ENCODE peak calls at places on chromosomes 6 and 20, in four cellular contexts. Z is H1, L is mesendoderm, N is trophoblast cell. P is an unnamed sample.

GRCh38 chr6:1396952-1397868 is 7.8 kb downstream of the FOXF2 start:
- DNase-seq in Z (peak), L (peak), N (peak), P (peak)

GRCh38 chr6:26351544-26351953 is 13.4 kb upstream of the BTN3A2 start:
- DNase-seq in Z (no peak), L (no peak), N (peak), P (no peak)

GRCh38 chr6:166713608-166714510 is 86.8 kb upstream of the RPS6KA2 start:
- DNase-seq in Z (no peak), L (no peak), N (no peak), P (no peak)

GRCh38 chr6:106370639-106371038 is 10.1 kb downstream of the CRYBG1 start:
- DNase-seq in Z (no peak), L (no peak), N (no peak), P (no peak)

GRCh38 chr6:44056392-44057237 is 70.6 kb downstream of the MRPL14 start:
- DNase-seq in Z (no peak), L (no peak), N (no peak), P (no peak)

GRCh38 chr6:87483929-87484328 is 11.2 kb downstream of the SLC35A1 start:
- DNase-seq in Z (peak), L (peak), N (peak), P (peak)

GRCh38 chr6:169936355-169936975 is 185.0 kb downstream of the ERMARD start:
- DNase-seq in Z (no peak), L (no peak), N (no peak), P (no peak)

GRCh38 chr6:102300350-102300749 is 906.8 kb downstream of the GRIK2 start:
- DNase-seq in Z (no peak), L (no peak), N (no peak), P (no peak)

GRCh38 chr6:31585531-31585930 is 546 bp upstream of the LST1 start:
- DNase-seq in Z (no peak), L (peak), N (no peak), P (no peak)

GRCh38 chr20:58328836-58329235 is 19.3 kb downstream of the RAB22A start:
- DNase-seq in Z (no peak), L (peak), N (peak), P (no peak)

DNA sequence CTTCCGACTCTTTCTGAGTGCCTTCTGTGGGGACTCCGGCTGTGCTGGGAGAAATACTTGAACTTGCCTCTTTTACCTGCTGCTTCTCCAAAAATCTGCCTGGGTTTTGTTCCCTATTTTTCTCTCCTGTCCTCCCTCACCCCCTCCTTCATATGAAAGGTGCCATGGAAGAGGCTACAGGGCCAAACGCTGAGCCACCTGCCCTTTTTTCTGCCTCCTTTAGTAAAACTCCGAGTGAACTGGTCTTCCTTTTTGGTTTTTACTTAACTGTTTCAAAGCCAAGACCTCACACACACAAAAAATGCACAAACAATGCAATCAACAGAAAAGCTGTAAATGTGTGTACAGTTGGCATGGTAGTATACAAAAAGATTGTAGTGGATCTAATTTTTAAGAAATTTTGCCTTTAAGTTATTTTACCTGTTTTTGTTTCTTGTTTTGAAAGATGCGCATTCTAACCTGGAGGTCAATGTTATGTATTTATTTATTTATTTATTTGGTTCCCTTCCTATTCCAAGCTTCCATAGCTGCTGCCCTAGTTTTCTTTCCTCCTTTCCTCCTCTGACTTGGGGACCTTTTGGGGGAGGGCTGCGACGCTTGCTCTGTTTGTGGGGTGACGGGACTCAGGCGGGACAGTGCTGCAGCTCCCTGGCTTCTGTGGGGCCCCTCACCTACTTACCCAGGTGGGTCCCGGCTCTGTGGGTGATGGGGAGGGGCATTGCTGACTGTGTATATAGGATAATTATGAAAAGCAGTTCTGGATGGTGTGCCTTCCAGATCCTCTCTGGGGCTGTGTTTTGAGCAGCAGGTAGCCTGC is 4.8 kb downstream of the PIM1 start:
- DNase-seq in Z (no peak), L (no peak), N (no peak), P (no peak)
- H3K27ac ChIP-seq in Z (no peak), L (peak), N (no peak), P (no peak)

DNA sequence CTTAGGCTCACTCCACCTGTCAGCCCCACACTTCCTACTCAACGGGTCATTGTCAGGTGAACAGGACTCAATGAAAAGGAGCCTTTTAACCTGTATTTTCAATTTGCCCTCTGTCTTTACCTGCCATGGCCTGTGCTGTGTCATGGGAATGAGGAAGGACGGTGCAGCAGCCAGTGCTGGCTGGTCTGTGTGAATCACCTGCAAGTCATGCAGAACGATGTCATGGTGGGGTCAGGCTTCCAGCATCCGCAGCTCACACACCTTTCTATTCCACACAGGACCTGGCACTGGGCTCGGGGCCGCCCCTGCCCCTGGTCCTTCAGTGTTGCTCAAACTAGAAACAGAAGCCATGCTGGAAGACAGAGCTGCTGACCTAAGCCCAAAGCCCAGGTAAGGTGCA is 188.7 kb upstream of the GMDS start:
- DNase-seq in Z (no peak), L (peak), N (peak), P (no peak)
- H2BK5ac ChIP-seq in Z (peak), L (no peak), N (no peak), P (peak)

GRCh38 chr20:3409417-3409816 is 1.9 kb upstream of the DNAAF9 start:
- DNase-seq in Z (no peak), L (no peak), N (no peak), P (no peak)

GRCh38 chr20:3406481-3407425 is 716 bp downstream of the DNAAF9 start:
- DNase-seq in Z (peak), L (peak), N (no peak), P (peak)

GRCh38 chr20:3408251-3408637 is 775 bp upstream of the DNAAF9 start:
- DNase-seq in Z (no peak), L (no peak), N (no peak), P (no peak)

GRCh38 chr20:3405696-3406358 is 1.6 kb downstream of the DNAAF9 start:
- DNase-seq in Z (no peak), L (no peak), N (no peak), P (no peak)

DNA sequence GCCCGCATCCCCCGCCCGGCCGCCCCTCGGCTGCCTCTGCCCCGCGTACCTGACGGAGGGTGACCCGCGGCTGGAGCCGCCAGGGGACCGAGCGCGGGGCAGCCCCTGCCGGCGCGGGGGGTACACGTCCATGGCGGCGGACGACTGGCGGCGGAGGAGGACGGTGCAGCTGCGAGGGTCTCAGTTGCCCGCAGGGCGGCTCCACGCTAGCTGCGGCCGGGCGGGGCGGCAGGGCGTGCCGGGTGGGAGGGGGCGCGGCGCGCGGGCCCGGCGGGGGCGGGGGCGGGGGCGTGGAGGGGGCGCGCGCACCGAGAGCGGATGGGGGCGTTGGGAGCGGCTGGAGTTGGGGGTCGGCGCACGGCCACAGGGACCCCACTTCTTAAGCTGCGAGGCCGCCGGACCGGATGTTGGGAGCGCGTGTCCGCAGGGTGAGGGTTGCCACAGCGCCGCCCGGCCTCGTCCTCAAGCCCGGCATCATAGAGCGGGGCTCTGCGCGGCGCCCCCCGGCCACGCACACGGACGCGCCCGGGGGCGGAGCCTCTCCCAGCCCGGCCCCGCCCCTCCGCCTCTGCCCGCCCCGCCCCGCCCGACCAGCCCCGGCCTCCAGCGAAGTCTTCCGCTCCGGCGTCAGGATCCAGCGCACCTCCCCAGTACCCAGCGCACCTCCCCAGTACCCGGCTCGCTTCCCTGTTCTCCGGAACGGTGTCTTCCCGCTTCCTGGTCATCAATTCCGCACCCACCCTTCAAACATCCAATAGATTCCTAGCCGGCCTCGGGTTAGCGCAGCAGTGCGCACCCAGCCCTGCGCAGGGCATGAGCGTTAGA is at the start of gene DNAAF9:
- DNase-seq in Z (peak), L (peak), N (peak), P (peak)
- H3K27ac ChIP-seq in Z (no peak), L (peak), N (peak), P (peak)

GRCh38 chr6:89987830-89988229 is 93.6 kb downstream of the GJA10 start:
- DNase-seq in Z (no peak), L (no peak), N (no peak), P (no peak)

GRCh38 chr6:89986650-89987074 is 92.4 kb downstream of the GJA10 start:
- DNase-seq in Z (no peak), L (no peak), N (no peak), P (no peak)

GRCh38 chr6:89992818-89993217 is 98.5 kb downstream of the GJA10 start:
- DNase-seq in Z (no peak), L (no peak), N (no peak), P (no peak)

GRCh38 chr6:89987140-89987539 is 92.9 kb downstream of the GJA10 start:
- DNase-seq in Z (no peak), L (no peak), N (no peak), P (no peak)

DNA sequence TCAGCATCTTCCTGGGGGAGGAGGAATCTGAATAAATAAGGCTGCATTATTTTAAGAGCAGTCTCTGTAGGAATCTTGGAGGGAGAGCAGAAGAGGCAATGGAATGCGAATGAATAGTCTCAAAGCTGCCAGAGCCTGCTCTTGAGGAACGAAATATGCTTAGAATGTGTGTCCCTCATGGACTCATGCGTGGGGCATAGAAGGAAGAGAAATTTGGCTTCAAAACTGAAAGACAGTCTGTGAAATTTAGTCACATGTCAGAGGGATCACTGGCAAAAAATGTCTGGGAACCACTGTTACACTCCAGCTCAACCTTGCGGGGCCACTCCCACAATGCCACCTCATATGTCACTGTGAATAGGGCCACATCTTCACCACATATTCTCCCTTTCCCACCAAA is 95.5 kb downstream of the GJA10 start:
- DNase-seq in Z (no peak), L (peak), N (peak), P (no peak)
- H2BK5ac ChIP-seq in Z (peak), L (no peak), N (peak), P (no peak)

GRCh38 chr6:112335736-112336135 is 11.4 kb upstream of the RFPL4B start:
- DNase-seq in Z (no peak), L (no peak), N (no peak), P (no peak)

GRCh38 chr6:112330071-112330876 is 16.9 kb upstream of the RFPL4B start:
- DNase-seq in Z (no peak), L (no peak), N (no peak), P (no peak)

GRCh38 chr6:112332274-112332673 is 14.9 kb upstream of the RFPL4B start:
- DNase-seq in Z (no peak), L (no peak), N (peak), P (no peak)

GRCh38 chr6:112331306-112331705 is 15.8 kb upstream of the RFPL4B start:
- DNase-seq in Z (no peak), L (no peak), N (no peak), P (no peak)

GRCh38 chr6:112330877-112331260 is 16.3 kb upstream of the RFPL4B start:
- DNase-seq in Z (no peak), L (no peak), N (no peak), P (no peak)
- H3K27ac ChIP-seq in Z (no peak), L (no peak), N (no peak), P (no peak)

DNA sequence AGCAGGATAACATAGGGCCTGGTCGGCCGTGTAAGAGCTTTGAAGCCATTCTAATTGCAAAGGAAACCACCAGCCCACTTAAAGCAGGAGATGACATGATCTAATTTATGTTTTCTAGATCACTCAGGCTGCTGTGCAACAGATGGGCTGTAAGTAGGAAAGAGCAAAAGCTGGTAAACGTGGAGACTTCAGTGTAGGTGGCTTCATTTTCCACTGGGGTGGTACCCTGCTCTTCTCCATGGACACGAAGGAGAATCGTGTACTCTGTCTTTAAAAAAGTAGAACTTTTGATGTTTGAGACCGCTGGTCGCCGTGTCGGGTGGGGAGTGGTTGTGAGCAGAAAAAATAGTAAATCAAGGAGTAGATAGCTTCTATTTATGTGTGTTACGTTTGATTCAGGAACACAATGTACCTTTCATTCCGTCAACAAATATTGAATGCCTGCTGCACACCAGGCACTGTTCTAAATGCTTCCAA is 6.4 kb downstream of the CASS4 start:
- DNase-seq in Z (no peak), L (no peak), N (no peak), P (no peak)
- H2BK5ac ChIP-seq in Z (no peak), L (no peak), N (no peak), P (no peak)

GRCh38 chr6:168574699-168575195 is 133.8 kb downstream of the SMOC2 start:
- DNase-seq in Z (peak), L (peak), N (no peak), P (no peak)
- H3K27ac ChIP-seq in Z (no peak), L (no peak), N (no peak), P (no peak)

DNA sequence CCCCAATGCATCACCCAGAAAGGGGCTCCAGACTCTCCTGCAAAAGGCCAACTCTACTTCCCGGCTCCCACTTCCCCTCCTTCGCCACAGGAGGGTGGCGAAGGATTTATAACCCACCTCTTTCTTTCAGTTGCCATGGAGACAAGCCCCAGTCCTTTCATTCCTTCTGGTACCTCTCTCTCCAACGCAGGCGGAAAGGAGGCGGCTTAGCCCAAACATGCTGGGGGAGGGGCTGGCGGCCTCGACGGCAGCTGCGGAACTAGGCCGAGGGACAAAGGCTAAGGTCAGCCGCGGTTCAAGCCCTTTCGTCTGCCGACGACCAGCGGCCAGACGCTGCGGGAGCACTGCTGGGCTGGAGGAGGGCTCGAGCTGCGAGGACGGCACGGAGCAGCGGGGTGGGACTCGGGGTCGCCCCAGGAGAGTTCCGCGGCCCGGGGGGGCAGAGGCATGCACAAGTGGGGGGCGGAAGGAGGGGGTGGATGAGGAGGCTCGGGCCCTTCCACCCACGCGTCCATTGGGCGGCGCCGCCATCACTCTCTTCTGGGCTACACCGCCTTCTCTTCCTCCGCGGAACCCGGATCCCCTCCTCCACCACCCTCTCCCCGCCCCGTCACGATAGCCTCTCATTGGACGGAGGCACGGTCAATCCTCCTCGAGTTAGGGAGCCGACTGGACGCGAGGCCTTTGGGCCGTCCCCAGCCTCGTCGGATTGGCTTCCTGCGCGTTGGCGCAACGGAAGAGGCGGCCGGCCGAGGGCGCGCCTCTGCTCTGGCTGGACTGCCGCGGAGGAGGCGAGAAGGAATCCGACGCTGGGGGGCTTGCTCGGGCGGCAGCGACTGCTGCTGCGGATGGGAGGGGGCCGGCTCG is at the start of gene PANK2:
- DNase-seq in Z (peak), L (peak), N (peak), P (peak)
- H2BK5ac ChIP-seq in Z (peak), L (peak), N (peak), P (peak)

P was measured in neuronal stem cell.